ENCODE peak calls at places on chromosomes 6 and 20, in seven cellular contexts. J is cardiac muscle cell, C is astrocyte, B is psoas muscle, N is H1, Z is fibroblast of lung, U is right lobe of liver. Q is an unnamed sample.

GRCh38 chr6:1622851-1623768 is 13.4 kb downstream of the FOXC1 start:
- DNase-seq in N (no peak), U (no peak), C (no peak), B (no peak), J (no peak), Z (no peak), Q (no peak)

GRCh38 chr6:145254649-145255401 is 480.5 kb downstream of the EPM2A start:
- DNase-seq in Z (no peak), J (no peak), B (no peak), U (no peak), N (no peak), C (no peak), Q (no peak)

GRCh38 chr6:155181498-155181897 is 82.3 kb upstream of the CLDN20 start:
- DNase-seq in N (no peak), C (no peak), J (no peak), B (no peak), U (no peak), Z (no peak), Q (no peak)

GRCh38 chr6:170248861-170249600 is 41.8 kb downstream of the DLL1 start:
- DNase-seq in B (no peak), C (no peak), J (no peak), Z (no peak), N (no peak), U (peak), Q (no peak)

GRCh38 chr20:56373942-56374341 is 15.2 kb downstream of the FAM210B start:
- DNase-seq in B (no peak), J (no peak), N (no peak), Z (peak), U (no peak), C (peak), Q (peak)

GRCh38 chr6:3135668-3136297 is 17.3 kb downstream of the BPHL start:
- DNase-seq in N (no peak), U (peak), B (no peak), Z (no peak), J (no peak), C (no peak), Q (no peak)

GRCh38 chr20:2697768-2698167 is 5.2 kb downstream of the EBF4 start:
- DNase-seq in N (peak), U (no peak), J (no peak), B (no peak), C (no peak), Z (no peak), Q (no peak)

GRCh38 chr6:131694832-131695426 is 6.3 kb downstream of the OR2A4 start:
- DNase-seq in N (peak), U (no peak), J (peak), B (peak), C (peak), Z (peak), Q (no peak)

GRCh38 chr20:59583428-59584277 is 20.7 kb upstream of the PHACTR3 start:
- DNase-seq in C (no peak), B (peak), J (no peak), U (no peak), N (no peak), Z (no peak), Q (no peak)

GRCh38 chr20:17642404-17643269 is 39.4 kb downstream of the RRBP1 start:
- DNase-seq in B (no peak), N (no peak), U (no peak), C (no peak), J (no peak), Z (no peak), Q (no peak)

GRCh38 chr6:163355471-163355991 is 59.0 kb upstream of the QKI start:
- DNase-seq in J (no peak), U (peak), C (peak), N (no peak), B (peak), Z (peak), Q (no peak)

GRCh38 chr20:10277616-10278015 is 59.0 kb downstream of the SNAP25 start:
- DNase-seq in U (no peak), Z (no peak), N (no peak), J (no peak), B (no peak), C (no peak), Q (no peak)

DNA sequence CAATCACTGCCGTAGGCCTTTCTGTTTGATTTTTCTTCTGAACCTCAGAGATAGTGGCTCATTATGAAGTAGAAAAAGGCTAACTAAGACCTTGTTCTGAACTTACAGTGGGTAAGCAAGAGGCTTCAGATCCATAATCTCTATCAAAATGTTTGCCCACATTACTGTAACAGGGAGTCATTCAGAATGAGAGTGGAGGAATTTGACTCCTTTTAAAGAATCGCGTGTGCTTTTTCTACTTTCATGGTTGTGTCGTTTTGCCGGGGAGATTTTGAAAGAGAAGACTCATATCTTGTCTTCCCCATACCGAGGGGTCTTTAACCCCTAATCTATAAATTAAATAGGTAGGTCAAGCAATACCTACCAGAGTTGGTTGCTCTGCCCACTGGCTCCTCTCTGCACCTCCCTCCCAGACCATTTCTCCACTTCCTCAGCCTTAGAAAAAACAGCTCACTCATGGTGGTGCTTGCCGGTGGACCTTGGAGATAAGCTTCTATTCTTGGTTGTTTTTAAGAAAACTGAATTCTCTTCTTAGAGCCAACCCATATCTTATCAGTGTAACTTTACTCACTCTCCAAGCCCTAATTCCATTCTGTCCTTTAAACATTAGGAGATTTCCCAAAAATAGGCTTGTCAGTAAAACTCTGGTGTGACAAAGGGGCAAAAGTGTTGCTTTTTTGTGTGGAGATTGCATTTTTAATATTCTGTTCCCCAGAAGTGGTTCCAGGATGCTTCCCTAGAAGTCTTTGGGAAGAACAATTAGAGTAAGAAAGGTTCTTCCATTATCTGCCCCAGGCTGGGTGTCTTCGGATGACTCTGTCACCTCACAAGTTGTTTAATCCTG is 56.6 kb downstream of the E2F3 start:
- DNase-seq in C (no peak), N (no peak), Z (no peak), B (no peak), J (peak), U (no peak), Q (no peak)
- H3K27ac ChIP-seq in C (no peak), N (no peak), Z (no peak), B (no peak), J (peak), U (no peak), Q (no peak)

GRCh38 chr6:136037885-136038460 is 186.5 kb downstream of the PDE7B start:
- DNase-seq in Z (peak), J (peak), B (no peak), N (no peak), C (peak), U (no peak), Q (no peak)

GRCh38 chr6:136037246-136037884 is 185.9 kb downstream of the PDE7B start:
- DNase-seq in B (no peak), J (no peak), N (no peak), Z (no peak), U (no peak), C (no peak), Q (no peak)

GRCh38 chr6:136036071-136036380 is 184.5 kb downstream of the PDE7B start:
- DNase-seq in B (no peak), U (no peak), J (no peak), Z (no peak), N (no peak), C (no peak), Q (no peak)

GRCh38 chr6:136035378-136036070 is 184.0 kb downstream of the PDE7B start:
- DNase-seq in C (peak), Z (peak), N (no peak), J (no peak), U (no peak), B (no peak), Q (no peak)

GRCh38 chr6:136036601-136037000 is 185.1 kb downstream of the PDE7B start:
- DNase-seq in B (no peak), U (no peak), N (no peak), C (no peak), Z (peak), J (no peak), Q (no peak)
- H3K27ac ChIP-seq in B (peak), U (no peak), N (no peak), C (no peak), Z (peak), J (no peak), Q (no peak)

DNA sequence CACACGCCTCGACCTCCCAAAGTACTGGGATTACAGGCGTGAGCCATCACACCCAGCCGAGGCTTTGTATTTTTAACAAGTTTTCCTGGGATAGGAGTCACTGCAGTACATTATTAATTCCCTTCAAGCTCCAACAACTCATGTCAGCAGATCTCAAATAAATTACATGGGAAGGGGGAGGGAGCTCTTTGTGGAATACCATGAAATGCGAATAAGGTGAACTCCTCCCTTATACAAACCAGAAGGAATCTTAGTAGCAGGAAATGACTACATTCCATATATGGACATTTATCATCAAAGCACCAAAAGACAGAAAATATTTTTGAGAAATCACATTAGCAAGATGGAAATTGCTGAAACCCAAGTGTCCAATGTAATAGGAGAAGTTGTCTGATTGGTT is 2.9 kb downstream of the GSS start:
- DNase-seq in B (no peak), Z (peak), N (no peak), J (no peak), U (no peak), C (peak), Q (no peak)
- H3K27ac ChIP-seq in B (peak), Z (no peak), N (no peak), J (no peak), U (no peak), C (no peak), Q (peak)

GRCh38 chr20:50635676-50636600 is 55.4 kb downstream of the RIPOR3 start:
- DNase-seq in U (peak), C (no peak), J (peak), B (peak), N (peak), Z (peak), Q (no peak)
- H3K27ac ChIP-seq in U (no peak), C (no peak), J (peak), B (no peak), N (no peak), Z (peak), Q (no peak)

GRCh38 chr6:157976345-157977175 is 5.1 kb upstream of the SYNJ2 start:
- DNase-seq in J (no peak), B (no peak), C (no peak), U (no peak), Z (no peak), N (no peak), Q (no peak)

GRCh38 chr6:157975456-157975855 is 6.2 kb upstream of the SYNJ2 start:
- DNase-seq in Z (no peak), C (no peak), N (no peak), U (no peak), J (no peak), B (no peak), Q (no peak)

GRCh38 chr6:157974341-157974894 is 7.2 kb upstream of the SYNJ2 start:
- DNase-seq in B (no peak), Z (peak), C (peak), U (no peak), N (no peak), J (no peak), Q (no peak)

GRCh38 chr6:157977176-157977804 is 4.4 kb upstream of the SYNJ2 start:
- DNase-seq in N (no peak), B (no peak), U (no peak), J (no peak), Z (no peak), C (no peak), Q (no peak)

DNA sequence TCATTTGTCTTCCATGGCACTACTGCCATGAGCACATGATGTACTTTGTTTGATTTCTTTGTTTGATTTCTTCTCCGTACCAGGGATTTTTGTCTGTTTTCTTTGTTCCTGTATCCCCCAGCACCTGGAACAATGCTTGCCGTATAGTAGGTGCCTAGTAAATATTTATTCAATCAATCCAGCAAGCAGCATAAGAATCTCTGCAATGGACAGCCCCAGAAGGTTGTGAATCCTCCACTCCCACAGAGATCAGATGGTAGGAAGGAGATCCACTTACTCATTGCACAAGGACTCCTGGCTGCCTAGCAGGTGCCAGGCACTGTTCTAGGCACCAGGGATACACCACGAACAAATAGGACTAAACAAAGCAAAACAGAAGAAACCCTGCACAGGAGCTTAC is 6.7 kb upstream of the SYNJ2 start:
- DNase-seq in B (no peak), N (no peak), J (no peak), Z (no peak), C (no peak), U (no peak), Q (no peak)
- H3K27ac ChIP-seq in B (no peak), N (no peak), J (no peak), Z (no peak), C (no peak), U (no peak), Q (no peak)